ENCODE peak calls at places on chromosomes 16 and 17, in four cellular contexts. N, J, X and G are unnamed samples.

GRCh38 chr17:19382581-19383444 is 4.2 kb downstream of the MFAP4 start:
- DNase-seq in N (no peak), J (no peak), X (no peak), G (no peak)

GRCh38 chr17:67575325-67575724 is 142.4 kb upstream of the NOL11 start:
- DNase-seq in X (peak), N (peak), J (peak), G (no peak)

GRCh38 chr17:1154704-1155103 is 25.1 kb downstream of the ABR start:
- DNase-seq in N (no peak), X (no peak), J (no peak), G (peak)

GRCh38 chr16:10107081-10107480 is 75.1 kb downstream of the GRIN2A start:
- DNase-seq in X (no peak), J (no peak), N (no peak), G (no peak)

GRCh38 chr17:43879723-43880419 is 27.5 kb downstream of the MPP2 start:
- DNase-seq in N (no peak), X (no peak), J (no peak), G (no peak)

GRCh38 chr16:75322706-75323105 is 71.3 kb upstream of the BCAR1 start:
- DNase-seq in J (no peak), X (no peak), N (no peak), G (no peak)

GRCh38 chr16:1655269-1655807 is 22.7 kb upstream of the JPT2 start:
- DNase-seq in J (no peak), X (no peak), N (no peak), G (no peak)

GRCh38 chr17:48486557-48486956 is 44.3 kb downstream of the HOXB1 start:
- DNase-seq in X (peak), J (no peak), N (no peak), G (no peak)

GRCh38 chr17:50428831-50429424 is 2.9 kb downstream of the ACSF2 start:
- DNase-seq in N (no peak), X (no peak), J (peak), G (no peak)

GRCh38 chr17:75065562-75066151 is 18.6 kb downstream of the KCTD2 start:
- DNase-seq in N (no peak), J (no peak), X (no peak), G (no peak)
- TF ChIP-seq SMC3 in N (no peak), J (no peak), X (no peak), G (no peak)

GRCh38 chr16:57667526-57668258 is 414 bp upstream of the ADGRG3 start:
- DNase-seq in N (no peak), X (peak), J (peak), G (peak)
- TF ChIP-seq TAF1 in N (no peak), X (no peak), J (peak), G (no peak)

GRCh38 chr16:85096921-85097320 is 15.4 kb downstream of the CIBAR2 start:
- DNase-seq in N (no peak), J (no peak), X (no peak), G (no peak)
- TF ChIP-seq SMC3 in N (no peak), J (no peak), X (no peak), G (no peak)

DNA sequence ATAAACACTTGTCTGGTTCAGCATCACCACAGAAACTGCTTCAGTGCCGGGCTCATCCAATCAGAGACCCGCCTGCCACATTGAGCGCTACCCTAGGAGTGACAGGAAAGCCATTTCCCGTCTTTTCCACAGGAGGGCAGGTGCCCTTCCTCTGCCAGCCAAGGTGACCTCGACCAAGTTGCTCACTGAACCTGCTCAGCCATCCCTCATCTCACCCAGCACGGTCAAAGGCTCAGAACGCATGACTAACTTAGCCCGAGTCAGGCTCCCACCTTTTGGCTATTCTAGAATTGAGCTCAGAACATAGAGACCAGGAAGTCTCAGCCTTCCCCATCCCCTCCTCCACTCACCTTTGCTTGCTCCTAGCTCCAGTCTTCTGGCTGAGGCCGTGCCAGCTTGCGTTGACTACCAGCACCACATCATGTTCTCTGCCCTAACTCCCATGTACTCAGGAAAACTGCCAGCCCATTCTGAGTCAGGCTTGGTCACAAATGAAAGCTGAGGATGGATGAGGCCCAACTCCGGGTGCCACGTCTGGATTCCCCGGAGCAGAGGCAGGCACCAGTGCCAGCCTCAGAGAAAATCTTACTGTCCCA is 15.6 kb downstream of the MRPS23 start:
- DNase-seq in J (no peak), N (no peak), X (no peak), G (peak)
- TF ChIP-seq TAF1 in J (no peak), N (no peak), X (no peak), G (no peak)

GRCh38 chr16:54588026-54588425 is 301.4 kb upstream of the IRX3 start:
- DNase-seq in J (no peak), X (no peak), N (no peak), G (no peak)

GRCh38 chr16:54590836-54591235 is 304.2 kb upstream of the IRX3 start:
- DNase-seq in J (no peak), X (no peak), N (no peak), G (no peak)

GRCh38 chr16:54594646-54595381 is 308.2 kb upstream of the IRX3 start:
- DNase-seq in J (no peak), X (no peak), N (no peak), G (peak)

GRCh38 chr16:54589326-54589725 is 302.7 kb upstream of the IRX3 start:
- DNase-seq in X (no peak), N (no peak), J (no peak), G (no peak)

GRCh38 chr16:54591816-54592246 is 305.2 kb upstream of the IRX3 start:
- DNase-seq in J (no peak), X (no peak), N (no peak), G (no peak)
- TF ChIP-seq SMC3 in J (no peak), X (no peak), N (no peak), G (no peak)